ENCODE peak calls at places on chromosomes 3 and 15, in six cellular contexts. X is heart left ventricle; L is cardiac muscle cell; S is prostate gland; R is CD4-positive, alpha-beta memory T cell; D is fibroblast of lung. J is an unnamed sample.

GRCh38 chr15:59371458-59372351 is 966 bp downstream of the MYO1E start:
- DNase-seq in D (no peak), X (peak; percentile 36), S (peak; percentile 55), R (peak; percentile 2), L (no peak), J (peak; percentile 22)

GRCh38 chr15:78110096-78110495 is 17.7 kb downstream of the SH2D7 start:
- DNase-seq in R (no peak), S (no peak), D (no peak), X (no peak), L (no peak), J (no peak)

GRCh38 chr3:86785381-86785780 is 205.6 kb downstream of the VGLL3 start:
- DNase-seq in X (no peak), D (peak; percentile 48), L (peak; percentile 65), S (no peak), R (no peak), J (no peak)

GRCh38 chr15:88166330-88166993 is 90.1 kb downstream of the NTRK3 start:
- DNase-seq in S (no peak), X (no peak), L (peak; percentile 5), D (peak; percentile 33), R (no peak), J (no peak)

GRCh38 chr3:191331443-191331842 is 1.1 kb upstream of the UTS2B start:
- DNase-seq in S (no peak), D (peak; percentile 73), X (no peak), L (peak; percentile 35), R (no peak), J (no peak)

GRCh38 chr3:28334552-28334951 is 14.0 kb upstream of the ZCWPW2 start:
- DNase-seq in D (no peak), R (no peak), S (no peak), X (no peak), L (peak; percentile 16), J (no peak)

GRCh38 chr15:93072440-93073394 is 16.3 kb downstream of the RGMA start:
- DNase-seq in R (no peak), D (peak; percentile 71), S (peak; percentile 86), X (peak; percentile 91), L (peak; percentile 85), J (peak; percentile 89)

GRCh38 chr15:36896949-36897348 is 203.4 kb downstream of the MEIS2 start:
- DNase-seq in L (no peak), D (no peak), X (no peak), R (no peak), S (no peak), J (no peak)

GRCh38 chr3:133956982-133957381 is 61.3 kb upstream of the RAB6B start:
- DNase-seq in S (no peak), D (no peak), X (no peak), L (no peak), R (no peak), J (no peak)

GRCh38 chr3:183555541-183556081 is at the start of gene KLHL6:
- DNase-seq in D (no peak), X (peak; percentile 54), L (peak; percentile 26), S (no peak), R (peak; percentile 69), J (peak; percentile 46)

GRCh38 chr3:183116051-183116614 is 16.8 kb upstream of the MCCC1 start:
- DNase-seq in D (no peak), X (no peak), L (no peak), S (peak; percentile 39), R (peak; percentile 44), J (no peak)

GRCh38 chr15:83322061-83322460 is 37.6 kb upstream of the BNC1 start:
- DNase-seq in L (peak; percentile 61), S (no peak), X (no peak), D (peak; percentile 28), R (no peak), J (no peak)

GRCh38 chr3:65953301-65953812 is 85.4 kb downstream of the MAGI1 start:
- DNase-seq in L (peak; percentile 35), D (peak; percentile 82), S (peak; percentile 94), R (no peak), X (peak; percentile 28), J (no peak)

GRCh38 chr3:188217011-188217463 is 63.1 kb downstream of the LPP start:
- DNase-seq in S (no peak), R (no peak), D (no peak), X (no peak), L (no peak), J (no peak)

GRCh38 chr15:57921371-57921770 is 144.1 kb downstream of the ALDH1A2 start:
- DNase-seq in X (no peak), R (no peak), S (no peak), L (peak; percentile 28), D (no peak), J (no peak)

GRCh38 chr15:22952826-22953579 is 27.2 kb downstream of the CYFIP1 start:
- DNase-seq in R (no peak), L (peak; percentile 82), S (no peak), D (no peak), X (no peak), J (no peak)

GRCh38 chr15:80887148-80887547 is 102.5 kb downstream of the MESD start:
- DNase-seq in X (no peak), R (no peak), D (no peak), S (no peak), L (no peak), J (no peak)

GRCh38 chr3:169453256-169454059 is 210.1 kb downstream of the MECOM start:
- DNase-seq in L (no peak), D (no peak), X (no peak), R (no peak), S (no peak), J (no peak)

GRCh38 chr3:18717588-18717987 is 292.4 kb upstream of the SATB1 start:
- DNase-seq in L (no peak), X (no peak), R (no peak), S (no peak), D (no peak), J (no peak)

GRCh38 chr15:79831635-79832034 is 65.2 kb downstream of the MTHFS start:
- DNase-seq in X (no peak), S (no peak), D (no peak), R (no peak), L (no peak), J (no peak)

GRCh38 chr15:67953286-67953685 is 100.8 kb upstream of the PIAS1 start:
- DNase-seq in S (no peak), L (no peak), D (no peak), X (no peak), R (no peak), J (no peak)

DNA sequence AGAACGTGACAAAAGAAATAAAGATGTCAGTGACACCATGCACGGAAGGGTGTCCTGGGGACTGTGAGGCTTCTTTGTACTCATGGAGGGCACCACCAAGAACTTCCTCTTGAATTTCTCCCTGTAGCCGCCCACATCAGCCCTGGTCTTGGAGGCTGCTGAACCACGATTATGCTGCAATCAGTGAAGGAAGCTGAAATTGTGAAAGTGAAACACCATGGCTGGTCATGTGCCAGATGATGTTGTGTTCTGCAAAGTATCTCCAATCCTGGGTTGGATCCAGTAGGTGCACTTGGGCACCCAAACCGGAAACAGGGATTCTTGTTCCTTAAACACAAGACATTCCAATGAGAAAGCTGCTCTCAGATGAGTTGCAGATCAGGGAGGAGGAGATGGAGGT is 104.4 kb upstream of the GOLGA6L6 start:
- DNase-seq in R (peak; percentile 36), L (peak; percentile 6), D (no peak), S (no peak), X (peak; percentile 42), J (peak; percentile 25)
- H3K9me3 ChIP-seq in R (no peaks in the 10 kb centered on the region), L (peaks cover 30% of the 10 kb centered on the region), D (no peaks in the 10 kb centered on the region), S (no peaks in the 10 kb centered on the region), X (no peaks in the 10 kb centered on the region), J (no peaks in the 10 kb centered on the region)

GRCh38 chr15:40995656-40996055 is 42.4 kb downstream of the CHAC1 start:
- DNase-seq in D (no peak), R (no peak), S (no peak), X (no peak), L (no peak), J (no peak)

GRCh38 chr15:41001524-41001923 is 48.3 kb downstream of the CHAC1 start:
- DNase-seq in S (peak; percentile 24), D (no peak), X (no peak), R (no peak), L (no peak), J (no peak)

GRCh38 chr15:40999190-40999589 is 45.9 kb downstream of the CHAC1 start:
- DNase-seq in L (no peak), R (no peak), S (no peak), D (peak; percentile 77), X (no peak), J (no peak)
- H3K27ac ChIP-seq in L (no peak overlapping the region), R (no peak overlapping the region), S (no peak overlapping the region), D (peak overlapping the region; percentile 71), X (no peak overlapping the region), J (no peak overlapping the region)

GRCh38 chr3:187125319-187126031 is 13.8 kb downstream of the RPL39L start:
- DNase-seq in R (no peak), X (no peak), D (no peak), S (no peak), L (no peak), J (no peak)

GRCh38 chr3:187131981-187132380 is 7.3 kb downstream of the RPL39L start:
- DNase-seq in S (no peak), L (no peak), X (no peak), D (no peak), R (no peak), J (no peak)

GRCh38 chr3:187132666-187133065 is 6.6 kb downstream of the RPL39L start:
- DNase-seq in D (no peak), L (no peak), S (no peak), X (no peak), R (no peak), J (no peak)

GRCh38 chr3:187136347-187136746 is 2.9 kb downstream of the RPL39L start:
- DNase-seq in R (no peak), X (no peak), S (no peak), D (no peak), L (no peak), J (no peak)

DNA sequence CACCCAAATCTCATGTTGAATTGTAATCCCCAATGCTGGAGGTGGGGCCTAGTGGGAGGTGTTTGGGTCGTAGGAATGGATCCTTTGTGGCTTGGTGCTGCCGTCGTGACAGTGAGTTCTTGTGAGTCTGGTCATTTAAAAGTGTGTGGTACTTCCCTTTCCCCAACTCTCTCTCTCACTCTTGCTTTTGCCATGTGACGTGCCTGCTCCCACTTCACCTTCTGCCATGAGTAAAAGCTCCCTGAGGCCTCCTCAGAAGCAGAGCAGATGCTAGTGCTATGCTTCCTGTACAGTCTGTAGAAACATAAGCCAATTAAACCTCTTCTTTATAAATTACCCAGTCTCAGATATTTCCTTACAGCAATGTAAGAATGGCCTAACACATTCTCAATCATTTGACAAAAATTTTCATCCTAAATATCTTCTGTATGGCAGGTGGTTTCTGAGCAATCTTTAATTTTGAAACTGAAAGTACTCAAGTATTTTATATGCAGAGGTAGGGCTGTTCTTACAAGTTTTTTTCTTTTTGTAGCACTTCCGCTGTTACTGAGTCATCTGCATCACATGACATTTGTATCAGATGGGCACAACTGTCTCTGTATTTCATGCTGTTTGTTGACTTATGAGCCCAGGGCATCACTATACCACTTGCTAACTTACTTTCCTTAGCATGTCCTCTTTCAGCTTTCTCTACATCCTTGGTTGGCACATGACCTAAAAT is 8.8 kb downstream of the RPL39L start:
- DNase-seq in R (peak; percentile 84), D (peak; percentile 75), X (no peak), S (peak; percentile 62), L (peak; percentile 87), J (no peak)
- H3K9me3 ChIP-seq in R (no peaks in the 10 kb centered on the region), D (no peaks in the 10 kb centered on the region), X (no peaks in the 10 kb centered on the region), S (no peaks in the 10 kb centered on the region), L (no peaks in the 10 kb centered on the region), J (no peaks in the 10 kb centered on the region)

DNA sequence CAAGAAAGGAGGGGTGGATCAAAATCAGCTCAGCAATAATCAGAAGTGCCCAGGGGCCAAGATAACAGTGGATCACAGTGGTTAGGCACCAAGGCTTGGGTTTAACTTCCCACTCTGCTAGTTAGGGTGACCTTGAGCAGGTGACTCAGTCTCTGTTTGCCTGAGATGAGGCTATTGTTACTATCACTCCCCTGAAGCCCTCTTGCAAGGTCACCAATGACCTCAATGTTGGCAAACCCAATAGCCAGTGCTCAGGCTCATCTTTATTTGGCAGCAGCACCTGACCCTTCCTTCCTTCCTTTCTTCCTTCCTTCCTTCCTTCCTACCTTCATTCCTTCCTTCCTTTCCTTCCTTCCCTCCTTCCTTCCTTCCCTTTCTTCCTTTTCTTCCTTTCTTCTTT is 102.4 kb upstream of the HACD2 start:
- DNase-seq in X (no peak), L (no peak), D (no peak), S (no peak), R (no peak), J (no peak)
- H3K27ac ChIP-seq in X (no peak overlapping the region), L (no peak overlapping the region), D (no peak overlapping the region), S (no peak overlapping the region), R (no peak overlapping the region), J (no peak overlapping the region)

J was measured in left ventricle myocardium inferior.